ENCODE peak calls at places on chromosome X, in seven cellular contexts. L is activated CD4-positive, alpha-beta T cell treated with anti-CD3 and anti-CD28 coated beads for 24 hours; Z is M059J; G is NCI-H1694; P is ureter; Q is Caco-2; F is kidney tubule cell. W is an unnamed sample.

GRCh38 chrX:46298821-46299220 is 246.4 kb downstream of the ZNF674 start:
- DNase-seq in L (no peak), Z (peak), G (no peak), P (no peak), Q (no peak), F (no peak), W (no peak)

GRCh38 chrX:34909151-34909550 is 33.4 kb upstream of the FAM47B start:
- DNase-seq in L (no peak), Z (no peak), G (no peak), P (no peak), Q (no peak), F (no peak), W (no peak)

GRCh38 chrX:114959729-114960128 is 57.7 kb downstream of the IL13RA2 start:
- DNase-seq in L (no peak), Z (peak), G (no peak), P (no peak), Q (no peak), F (peak), W (peak)

GRCh38 chrX:3609800-3610199 is 103.6 kb downstream of the PRKX start:
- DNase-seq in L (no peak), Z (peak), G (no peak), P (no peak), Q (no peak), F (peak), W (peak)

GRCh38 chrX:323721-324628 is 5.4 kb upstream of the GTPBP6 start:
- DNase-seq in L (no peak), Z (peak), G (no peak), P (no peak), Q (peak), F (peak), W (peak)

GRCh38 chrX:55624403-55624802 is 1.2 kb downstream of the FOXR2 start:
- DNase-seq in L (no peak), Z (peak), G (no peak), P (no peak), Q (no peak), F (peak), W (no peak)

GRCh38 chrX:153668423-153669173 is 5.0 kb downstream of the PNCK start:
- DNase-seq in L (no peak), Z (no peak), G (no peak), P (no peak), Q (no peak), F (no peak), W (no peak)

GRCh38 chrX:110146521-110146920 is 143.6 kb downstream of the TMEM164 start:
- DNase-seq in L (no peak), Z (peak), G (peak), P (no peak), Q (peak), F (peak), W (peak)

GRCh38 chrX:124028177-124028576 is 66.7 kb downstream of the STAG2 start:
- DNase-seq in L (no peak), Z (peak), G (no peak), P (no peak), Q (no peak), F (peak), W (peak)

GRCh38 chrX:125198546-125198945 is 121.1 kb upstream of the TEX13C start:
- DNase-seq in L (no peak), Z (no peak), G (peak), P (no peak), Q (no peak), F (no peak), W (no peak)

GRCh38 chrX:20352935-20353336 is 86.2 kb upstream of the RPS6KA3 start:
- DNase-seq in L (no peak), Z (no peak), G (no peak), P (no peak), Q (no peak), F (no peak), W (no peak)

GRCh38 chrX:115233497-115234219 is at the start of gene LRCH2:
- DNase-seq in L (no peak), Z (peak), G (no peak), P (peak), Q (no peak), F (no peak), W (no peak)